ENCODE peak calls at places on chromosomes 2 and 18, in six cellular contexts. One of them, this sample, is unnamed.

GRCh38 chr18:43692291-43692690 is 415.0 kb upstream of the SYT4 start:
- DNase-seq in sigmoid colon: no peak
- DNase-seq in thoracic aorta: no peak
- DNase-seq in OCI-LY7: no peak
- DNase-seq in fibroblast of mammary gland: peak; percentile 61
- DNase-seq in neural progenitor cell: no peak
- DNase-seq in this sample: no peak

GRCh38 chr2:26300234-26300641 is 45.7 kb upstream of the SELENOI start:
- DNase-seq in sigmoid colon: no peak
- DNase-seq in thoracic aorta: no peak
- DNase-seq in OCI-LY7: no peak
- DNase-seq in fibroblast of mammary gland: peak; percentile 55
- DNase-seq in neural progenitor cell: no peak
- DNase-seq in this sample: peak; percentile 76

GRCh38 chr2:135709992-135710391 is 31.7 kb upstream of the UBXN4 start:
- DNase-seq in sigmoid colon: peak; percentile 72
- DNase-seq in thoracic aorta: no peak
- DNase-seq in OCI-LY7: peak; percentile 61
- DNase-seq in fibroblast of mammary gland: peak; percentile 48
- DNase-seq in neural progenitor cell: peak; percentile 47
- DNase-seq in this sample: peak; percentile 62

GRCh38 chr2:55242617-55243016 is 10.1 kb downstream of the RPS27A start:
- DNase-seq in sigmoid colon: no peak
- DNase-seq in thoracic aorta: no peak
- DNase-seq in OCI-LY7: no peak
- DNase-seq in fibroblast of mammary gland: no peak
- DNase-seq in neural progenitor cell: no peak
- DNase-seq in this sample: no peak

GRCh38 chr18:34867520-34867919 is 157.4 kb downstream of the DTNA start:
- DNase-seq in sigmoid colon: no peak
- DNase-seq in thoracic aorta: no peak
- DNase-seq in OCI-LY7: peak; percentile 10
- DNase-seq in fibroblast of mammary gland: peak; percentile 49
- DNase-seq in neural progenitor cell: peak; percentile 61
- DNase-seq in this sample: no peak

GRCh38 chr2:170822885-170823799 is 6.5 kb downstream of the GAD1 start:
- DNase-seq in sigmoid colon: no peak
- DNase-seq in thoracic aorta: no peak
- DNase-seq in OCI-LY7: no peak
- DNase-seq in fibroblast of mammary gland: no peak
- DNase-seq in neural progenitor cell: peak; percentile 66
- DNase-seq in this sample: no peak

GRCh38 chr2:67638146-67638545 is 241.0 kb downstream of the ETAA1 start:
- DNase-seq in sigmoid colon: no peak
- DNase-seq in thoracic aorta: no peak
- DNase-seq in OCI-LY7: no peak
- DNase-seq in fibroblast of mammary gland: no peak
- DNase-seq in neural progenitor cell: no peak
- DNase-seq in this sample: no peak

GRCh38 chr2:28507806-28508764 is 12.2 kb downstream of the PLB1 start:
- DNase-seq in sigmoid colon: no peak
- DNase-seq in thoracic aorta: no peak
- DNase-seq in OCI-LY7: no peak
- DNase-seq in fibroblast of mammary gland: peak; percentile 11
- DNase-seq in neural progenitor cell: no peak
- DNase-seq in this sample: peak; percentile 83

GRCh38 chr2:3838348-3838747 is 135.0 kb downstream of the DCDC2C start:
- DNase-seq in sigmoid colon: no peak
- DNase-seq in thoracic aorta: no peak
- DNase-seq in OCI-LY7: no peak
- DNase-seq in fibroblast of mammary gland: no peak
- DNase-seq in neural progenitor cell: no peak
- DNase-seq in this sample: no peak

GRCh38 chr18:33495278-33495677 is 54.8 kb upstream of the CCDC178 start:
- DNase-seq in sigmoid colon: no peak
- DNase-seq in thoracic aorta: no peak
- DNase-seq in OCI-LY7: peak; percentile 10
- DNase-seq in fibroblast of mammary gland: peak; percentile 42
- DNase-seq in neural progenitor cell: peak; percentile 70
- DNase-seq in this sample: peak; percentile 42

GRCh38 chr2:11473604-11474440 is 7.9 kb upstream of the E2F6 start:
- DNase-seq in sigmoid colon: no peak
- DNase-seq in thoracic aorta: no peak
- DNase-seq in OCI-LY7: no peak
- DNase-seq in fibroblast of mammary gland: no peak
- DNase-seq in neural progenitor cell: peak; percentile 85
- DNase-seq in this sample: no peak

GRCh38 chr2:1690056-1690775 is 54.1 kb downstream of the PXDN start:
- DNase-seq in sigmoid colon: no peak
- DNase-seq in thoracic aorta: no peak
- DNase-seq in OCI-LY7: no peak
- DNase-seq in fibroblast of mammary gland: no peak
- DNase-seq in neural progenitor cell: no peak
- DNase-seq in this sample: no peak

GRCh38 chr2:188746727-188747126 is 227.4 kb upstream of the COL3A1 start:
- DNase-seq in sigmoid colon: no peak
- DNase-seq in thoracic aorta: no peak
- DNase-seq in OCI-LY7: no peak
- DNase-seq in fibroblast of mammary gland: peak; percentile 47
- DNase-seq in neural progenitor cell: no peak
- DNase-seq in this sample: peak; percentile 25

GRCh38 chr18:58042826-58043362 is 1.1 kb upstream of the NEDD4L start:
- DNase-seq in sigmoid colon: no peak
- DNase-seq in thoracic aorta: no peak
- DNase-seq in OCI-LY7: no peak
- DNase-seq in fibroblast of mammary gland: no peak
- DNase-seq in neural progenitor cell: peak; percentile 31
- DNase-seq in this sample: no peak

GRCh38 chr18:70166668-70167067 is 38.8 kb downstream of the RTTN start:
- DNase-seq in sigmoid colon: no peak
- DNase-seq in thoracic aorta: no peak
- DNase-seq in OCI-LY7: no peak
- DNase-seq in fibroblast of mammary gland: no peak
- DNase-seq in neural progenitor cell: no peak
- DNase-seq in this sample: no peak

GRCh38 chr2:191343796-191344338 is 98.7 kb downstream of the MYO1B start:
- DNase-seq in sigmoid colon: no peak
- DNase-seq in thoracic aorta: no peak
- DNase-seq in OCI-LY7: no peak
- DNase-seq in fibroblast of mammary gland: no peak
- DNase-seq in neural progenitor cell: no peak
- DNase-seq in this sample: no peak

GRCh38 chr2:215695876-215696275 is 260.0 kb upstream of the FN1 start:
- DNase-seq in sigmoid colon: no peak
- DNase-seq in thoracic aorta: no peak
- DNase-seq in OCI-LY7: no peak
- DNase-seq in fibroblast of mammary gland: no peak
- DNase-seq in neural progenitor cell: no peak
- DNase-seq in this sample: no peak

GRCh38 chr2:46232860-46233259 is 64.3 kb upstream of the EPAS1 start:
- DNase-seq in sigmoid colon: no peak
- DNase-seq in thoracic aorta: no peak
- DNase-seq in OCI-LY7: no peak
- DNase-seq in fibroblast of mammary gland: no peak
- DNase-seq in neural progenitor cell: no peak
- DNase-seq in this sample: no peak

GRCh38 chr2:191051825-191052778 is 38.1 kb upstream of the STAT1 start:
- DNase-seq in sigmoid colon: no peak
- DNase-seq in thoracic aorta: no peak
- DNase-seq in OCI-LY7: peak; percentile 61
- DNase-seq in fibroblast of mammary gland: peak; percentile 79
- DNase-seq in neural progenitor cell: peak; percentile 57
- DNase-seq in this sample: peak; percentile 64

GRCh38 chr2:157857881-157858280 is 18.2 kb downstream of the ACVR1 start:
- DNase-seq in sigmoid colon: no peak
- DNase-seq in thoracic aorta: no peak
- DNase-seq in OCI-LY7: no peak
- DNase-seq in fibroblast of mammary gland: peak; percentile 93
- DNase-seq in neural progenitor cell: no peak
- DNase-seq in this sample: no peak

GRCh38 chr2:226835796-226836547 is at the start of gene RHBDD1:
- DNase-seq in sigmoid colon: peak; percentile 97
- DNase-seq in thoracic aorta: peak; percentile 68
- DNase-seq in OCI-LY7: peak; percentile 96
- DNase-seq in fibroblast of mammary gland: peak; percentile 92
- DNase-seq in neural progenitor cell: peak; percentile 96
- DNase-seq in this sample: peak; percentile 96

GRCh38 chr18:1659190-1659589 is 754.5 kb downstream of the ADCYAP1 start:
- DNase-seq in sigmoid colon: no peak
- DNase-seq in thoracic aorta: no peak
- DNase-seq in OCI-LY7: no peak
- DNase-seq in fibroblast of mammary gland: no peak
- DNase-seq in neural progenitor cell: no peak
- DNase-seq in this sample: no peak

GRCh38 chr18:1668284-1668683 is 763.6 kb downstream of the ADCYAP1 start:
- DNase-seq in sigmoid colon: no peak
- DNase-seq in thoracic aorta: no peak
- DNase-seq in OCI-LY7: no peak
- DNase-seq in fibroblast of mammary gland: no peak
- DNase-seq in neural progenitor cell: no peak
- DNase-seq in this sample: no peak

GRCh38 chr18:1665064-1665463 is 760.4 kb downstream of the ADCYAP1 start:
- DNase-seq in sigmoid colon: no peak
- DNase-seq in thoracic aorta: no peak
- DNase-seq in OCI-LY7: no peak
- DNase-seq in fibroblast of mammary gland: no peak
- DNase-seq in neural progenitor cell: no peak
- DNase-seq in this sample: no peak

DNA sequence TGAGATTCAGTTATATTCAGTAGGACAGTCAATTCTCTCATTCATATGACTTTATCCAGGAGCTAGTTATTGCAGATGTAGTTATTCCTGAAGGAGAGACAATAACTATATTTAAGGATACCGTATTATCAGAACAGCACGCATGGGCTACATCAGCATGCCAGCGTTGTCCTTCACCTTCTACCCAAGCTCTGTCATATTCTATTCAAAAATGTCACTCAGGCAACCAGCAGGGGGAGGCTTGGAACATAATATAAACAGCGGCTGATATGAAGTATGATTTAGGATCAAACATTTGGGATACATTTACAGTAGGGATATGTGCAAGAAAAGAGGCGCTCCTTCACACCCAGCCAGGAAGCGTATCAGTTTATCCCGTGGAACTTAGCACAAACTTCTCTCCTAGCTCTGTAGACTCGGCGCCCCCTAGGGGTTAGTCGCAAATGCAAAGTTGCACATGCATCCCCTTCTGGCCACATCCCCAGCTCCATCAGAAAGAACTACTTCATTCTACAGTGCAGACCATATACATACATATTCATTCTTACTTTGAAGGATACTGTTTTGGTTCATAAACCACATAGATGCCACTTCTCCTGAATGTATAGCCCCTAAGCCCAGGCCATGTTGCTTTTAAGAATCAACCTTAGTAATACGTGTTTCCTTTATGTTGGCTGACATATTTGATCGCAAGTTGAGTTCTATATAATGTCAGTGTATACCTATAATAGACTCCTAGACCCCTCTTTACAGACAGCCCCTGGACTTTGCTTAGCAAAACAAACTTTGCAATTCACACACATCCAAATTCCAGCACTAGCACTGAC is 759.4 kb downstream of the ADCYAP1 start:
- DNase-seq in sigmoid colon: no peak
- DNase-seq in thoracic aorta: no peak
- DNase-seq in OCI-LY7: peak; percentile 40
- DNase-seq in fibroblast of mammary gland: peak; percentile 3
- DNase-seq in neural progenitor cell: peak; percentile 83
- DNase-seq in this sample: peak; percentile 70
- TF ChIP-seq CTCF in sigmoid colon: no peak
- TF ChIP-seq CTCF in thoracic aorta: no peak
- TF ChIP-seq CTCF in OCI-LY7: peak; percentile 97
- TF ChIP-seq CTCF in fibroblast of mammary gland: peak; percentile 43
- TF ChIP-seq CTCF in neural progenitor cell: peak; percentile 88
- TF ChIP-seq CTCF in this sample: peak; percentile 64

GRCh38 chr18:74063023-74063422 is 84.6 kb downstream of the FBXO15 start:
- DNase-seq in sigmoid colon: no peak
- DNase-seq in thoracic aorta: no peak
- DNase-seq in OCI-LY7: peak; percentile 72
- DNase-seq in fibroblast of mammary gland: no peak
- DNase-seq in neural progenitor cell: no peak
- DNase-seq in this sample: no peak
- TF ChIP-seq CTCF in sigmoid colon: no peak
- TF ChIP-seq CTCF in thoracic aorta: no peak
- TF ChIP-seq CTCF in OCI-LY7: peak; percentile 48
- TF ChIP-seq CTCF in fibroblast of mammary gland: no peak
- TF ChIP-seq CTCF in neural progenitor cell: peak; percentile 18
- TF ChIP-seq CTCF in this sample: no peak

GRCh38 chr18:42404151-42404550 is 449.1 kb downstream of the PIK3C3 start:
- DNase-seq in sigmoid colon: no peak
- DNase-seq in thoracic aorta: no peak
- DNase-seq in OCI-LY7: no peak
- DNase-seq in fibroblast of mammary gland: no peak
- DNase-seq in neural progenitor cell: no peak
- DNase-seq in this sample: no peak

GRCh38 chr18:42401131-42401673 is 446.2 kb downstream of the PIK3C3 start:
- DNase-seq in sigmoid colon: no peak
- DNase-seq in thoracic aorta: no peak
- DNase-seq in OCI-LY7: no peak
- DNase-seq in fibroblast of mammary gland: no peak
- DNase-seq in neural progenitor cell: peak; percentile 15
- DNase-seq in this sample: no peak
- TF ChIP-seq CTCF in sigmoid colon: no peak
- TF ChIP-seq CTCF in thoracic aorta: no peak
- TF ChIP-seq CTCF in OCI-LY7: no peak
- TF ChIP-seq CTCF in fibroblast of mammary gland: no peak
- TF ChIP-seq CTCF in neural progenitor cell: peak; percentile 32
- TF ChIP-seq CTCF in this sample: no peak

GRCh38 chr18:44903327-44903726 is 222.6 kb downstream of the SETBP1 start:
- DNase-seq in sigmoid colon: no peak
- DNase-seq in thoracic aorta: no peak
- DNase-seq in OCI-LY7: no peak
- DNase-seq in fibroblast of mammary gland: no peak
- DNase-seq in neural progenitor cell: no peak
- DNase-seq in this sample: no peak

GRCh38 chr18:44899832-44900231 is 219.1 kb downstream of the SETBP1 start:
- DNase-seq in sigmoid colon: no peak
- DNase-seq in thoracic aorta: no peak
- DNase-seq in OCI-LY7: no peak
- DNase-seq in fibroblast of mammary gland: peak; percentile 16
- DNase-seq in neural progenitor cell: no peak
- DNase-seq in this sample: no peak

GRCh38 chr18:44898536-44898935 is 217.8 kb downstream of the SETBP1 start:
- DNase-seq in sigmoid colon: no peak
- DNase-seq in thoracic aorta: no peak
- DNase-seq in OCI-LY7: no peak
- DNase-seq in fibroblast of mammary gland: no peak
- DNase-seq in neural progenitor cell: peak; percentile 63
- DNase-seq in this sample: no peak

GRCh38 chr18:44900627-44901026 is 219.9 kb downstream of the SETBP1 start:
- DNase-seq in sigmoid colon: no peak
- DNase-seq in thoracic aorta: no peak
- DNase-seq in OCI-LY7: no peak
- DNase-seq in fibroblast of mammary gland: no peak
- DNase-seq in neural progenitor cell: no peak
- DNase-seq in this sample: peak; percentile 78

DNA sequence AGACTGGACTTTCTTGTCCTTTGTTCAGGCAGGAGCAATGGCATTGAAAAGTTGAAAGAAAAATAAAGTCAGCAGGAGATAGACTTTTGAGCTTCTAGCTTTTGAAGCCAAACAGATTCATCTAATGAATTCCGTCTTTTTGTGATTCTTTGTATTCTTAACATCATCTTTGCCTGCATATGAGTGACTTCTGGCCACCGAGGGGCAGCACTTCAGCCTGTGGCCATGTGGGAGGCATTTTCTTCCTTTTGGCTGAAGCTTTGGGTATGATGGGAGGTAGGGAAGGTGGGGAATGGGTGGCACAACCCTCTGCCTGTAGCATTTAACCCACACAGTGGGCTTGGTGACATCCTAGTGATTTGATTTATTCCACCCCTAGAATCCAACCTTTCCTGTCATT is 220.6 kb downstream of the SETBP1 start:
- DNase-seq in sigmoid colon: no peak
- DNase-seq in thoracic aorta: no peak
- DNase-seq in OCI-LY7: no peak
- DNase-seq in fibroblast of mammary gland: no peak
- DNase-seq in neural progenitor cell: no peak
- DNase-seq in this sample: peak; percentile 32
- TF ChIP-seq CTCF in sigmoid colon: no peak
- TF ChIP-seq CTCF in thoracic aorta: no peak
- TF ChIP-seq CTCF in OCI-LY7: peak; percentile 49
- TF ChIP-seq CTCF in fibroblast of mammary gland: peak; percentile 40
- TF ChIP-seq CTCF in neural progenitor cell: peak; percentile 38
- TF ChIP-seq CTCF in this sample: peak; percentile 10

This sample was measured in MCF 10A.